ENCODE peak calls at places on chromosomes 5 and 9, in four cellular contexts. N, D, A and I are unnamed samples.

GRCh38 chr5:88772831-88773230 is 110.2 kb downstream of the MEF2C start:
- DNase-seq in A (no peak), N (no peak), D (no peak), I (no peak)

GRCh38 chr5:31477971-31478370 is 53.9 kb downstream of the DROSHA start:
- DNase-seq in A (no peak), N (no peak), D (no peak), I (no peak)

GRCh38 chr5:80958611-80959010 is 1.6 kb upstream of the RASGRF2 start:
- DNase-seq in D (no peak), A (no peak), N (no peak), I (no peak)

GRCh38 chr5:38104497-38105230 is 153.7 kb upstream of the EGFLAM start:
- DNase-seq in D (no peak), N (no peak), A (no peak), I (no peak)

GRCh38 chr5:40605295-40605958 is 74.3 kb upstream of the PTGER4 start:
- DNase-seq in D (no peak), N (peak; percentile 28), A (no peak), I (no peak)

GRCh38 chr5:75668988-75669760 is 48.1 kb downstream of the POC5 start:
- DNase-seq in A (no peak), N (peak; percentile 76), D (peak; percentile 35), I (no peak)

GRCh38 chr5:148063861-148064260 is at the start of gene SPINK5:
- DNase-seq in A (no peak), N (no peak), D (no peak), I (peak; percentile 36)

GRCh38 chr5:1999794-2000193 is 117.1 kb upstream of the IRX4 start:
- DNase-seq in A (no peak), D (no peak), N (no peak), I (no peak)

GRCh38 chr5:179315356-179315890 is 29.8 kb downstream of the ADAMTS2 start:
- DNase-seq in D (no peak), N (no peak), A (no peak), I (no peak)

GRCh38 chr9:32427111-32427873 is 42.8 kb downstream of the ACO1 start:
- DNase-seq in D (no peak), A (no peak), N (peak; percentile 11), I (no peak)

GRCh38 chr5:107672212-107673105 is 1.7 kb upstream of the EFNA5 start:
- DNase-seq in D (peak; percentile 16), N (peak; percentile 2), A (no peak), I (peak; percentile 98)